ENCODE peak calls at places on chromosomes 4 and X, in ten cellular contexts. One of them, this sample, is unnamed.

GRCh38 chr4:71216316-71216959 is 122.4 kb upstream of the SLC4A4 start:
- DNase-seq in ACHN: no peak
- DNase-seq in pancreas: no peak
- DNase-seq in hippocampal formation: no peak
- DNase-seq in tibial nerve: no peak
- DNase-seq in tibial artery: no peak
- DNase-seq in NCI-H510A: no peak
- DNase-seq in AG09309: no peak
- DNase-seq in HFF-Myc: no peak
- DNase-seq in NCI-H1694 treated with DMSO at 0.1 percent for 48 hours: no peak
- DNase-seq in this sample: no peak

GRCh38 chr4:55634417-55635128 is 1.5 kb downstream of the NMU start:
- DNase-seq in tibial nerve: no peak
- DNase-seq in AG09309: no peak
- DNase-seq in tibial artery: no peak
- DNase-seq in NCI-H1694 treated with DMSO at 0.1 percent for 48 hours: no peak
- DNase-seq in ACHN: no peak
- DNase-seq in pancreas: no peak
- DNase-seq in HFF-Myc: no peak
- DNase-seq in NCI-H510A: no peak
- DNase-seq in hippocampal formation: no peak
- DNase-seq in this sample: no peak

GRCh38 chr4:73576366-73576765 is 43.9 kb downstream of the RASSF6 start:
- DNase-seq in hippocampal formation: no peak
- DNase-seq in tibial nerve: no peak
- DNase-seq in NCI-H510A: no peak
- DNase-seq in NCI-H1694 treated with DMSO at 0.1 percent for 48 hours: no peak
- DNase-seq in HFF-Myc: no peak
- DNase-seq in pancreas: no peak
- DNase-seq in AG09309: no peak
- DNase-seq in tibial artery: no peak
- DNase-seq in ACHN: no peak
- DNase-seq in this sample: peak

GRCh38 chrX:131802836-131803626 is 220.1 kb upstream of the STK26 start:
- DNase-seq in NCI-H1694 treated with DMSO at 0.1 percent for 48 hours: no peak
- DNase-seq in tibial artery: no peak
- DNase-seq in ACHN: peak
- DNase-seq in hippocampal formation: peak
- DNase-seq in NCI-H510A: no peak
- DNase-seq in AG09309: no peak
- DNase-seq in HFF-Myc: no peak
- DNase-seq in pancreas: no peak
- DNase-seq in tibial nerve: no peak
- DNase-seq in this sample: no peak

GRCh38 chr4:157983300-157983699 is 189.5 kb downstream of the GASK1B start:
- DNase-seq in NCI-H510A: no peak
- DNase-seq in HFF-Myc: no peak
- DNase-seq in pancreas: no peak
- DNase-seq in AG09309: no peak
- DNase-seq in NCI-H1694 treated with DMSO at 0.1 percent for 48 hours: no peak
- DNase-seq in ACHN: no peak
- DNase-seq in hippocampal formation: no peak
- DNase-seq in tibial artery: no peak
- DNase-seq in tibial nerve: no peak
- DNase-seq in this sample: no peak

GRCh38 chrX:134013528-134013927 is 28.1 kb upstream of the GPC3 start:
- DNase-seq in pancreas: no peak
- DNase-seq in tibial artery: no peak
- DNase-seq in HFF-Myc: no peak
- DNase-seq in ACHN: no peak
- DNase-seq in NCI-H510A: no peak
- DNase-seq in NCI-H1694 treated with DMSO at 0.1 percent for 48 hours: no peak
- DNase-seq in tibial nerve: no peak
- DNase-seq in AG09309: no peak
- DNase-seq in hippocampal formation: no peak
- DNase-seq in this sample: no peak

GRCh38 chr4:11011249-11011648 is 326.7 kb upstream of the CLNK start:
- DNase-seq in pancreas: no peak
- DNase-seq in HFF-Myc: no peak
- DNase-seq in tibial artery: no peak
- DNase-seq in AG09309: no peak
- DNase-seq in NCI-H510A: peak
- DNase-seq in hippocampal formation: no peak
- DNase-seq in NCI-H1694 treated with DMSO at 0.1 percent for 48 hours: no peak
- DNase-seq in tibial nerve: no peak
- DNase-seq in ACHN: no peak
- DNase-seq in this sample: no peak

GRCh38 chr4:95619525-95620443 is 71.0 kb upstream of the UNC5C start:
- DNase-seq in NCI-H510A: no peak
- DNase-seq in tibial artery: no peak
- DNase-seq in HFF-Myc: no peak
- DNase-seq in AG09309: no peak
- DNase-seq in pancreas: no peak
- DNase-seq in NCI-H1694 treated with DMSO at 0.1 percent for 48 hours: no peak
- DNase-seq in ACHN: no peak
- DNase-seq in tibial nerve: no peak
- DNase-seq in hippocampal formation: no peak
- DNase-seq in this sample: no peak

GRCh38 chrX:5876984-5877655 is 351.5 kb downstream of the NLGN4X start:
- DNase-seq in NCI-H510A: peak
- DNase-seq in ACHN: peak
- DNase-seq in HFF-Myc: no peak
- DNase-seq in tibial artery: no peak
- DNase-seq in tibial nerve: no peak
- DNase-seq in hippocampal formation: no peak
- DNase-seq in NCI-H1694 treated with DMSO at 0.1 percent for 48 hours: no peak
- DNase-seq in pancreas: peak
- DNase-seq in AG09309: no peak
- DNase-seq in this sample: no peak

GRCh38 chr4:76198411-76199237 is 15.0 kb downstream of the SCARB2 start:
- DNase-seq in NCI-H1694 treated with DMSO at 0.1 percent for 48 hours: peak
- DNase-seq in HFF-Myc: peak
- DNase-seq in ACHN: peak
- DNase-seq in tibial nerve: peak
- DNase-seq in pancreas: peak
- DNase-seq in hippocampal formation: peak
- DNase-seq in NCI-H510A: peak
- DNase-seq in AG09309: peak
- DNase-seq in tibial artery: peak
- DNase-seq in this sample: peak